ENCODE peak calls at places on chromosome 14, in seven cellular contexts. I, S, G, X, O, U and W are unnamed samples.

GRCh38 chr14:51849095-51849494 is 11.3 kb upstream of the GNG2 start:
- DNase-seq in O (no peak), X (peak; percentile 69), U (no peak), I (no peak), S (no peak), G (no peak), W (no peak)

GRCh38 chr14:64760146-64760755 is 56.0 kb downstream of the PLEKHG3 start:
- DNase-seq in G (peak; percentile 11), S (no peak), I (peak; percentile 50), O (peak; percentile 87), U (peak; percentile 60), X (peak; percentile 61), W (peak; percentile 41)

GRCh38 chr14:22748691-22749090 is 17.8 kb upstream of the OXA1L start:
- DNase-seq in S (no peak), X (no peak), U (no peak), G (no peak), O (no peak), I (no peak), W (no peak)

GRCh38 chr14:79037593-79037992 is 867.4 kb downstream of the NRXN3 start:
- DNase-seq in U (no peak), S (no peak), I (no peak), G (no peak), X (no peak), O (no peak), W (no peak)

GRCh38 chr14:75661499-75661814 is 411 bp downstream of the TTLL5 start:
- DNase-seq in U (no peak), G (no peak), X (no peak), S (no peak), I (no peak), O (no peak), W (no peak)

GRCh38 chr14:48275301-48275700 is 599.9 kb upstream of the MDGA2 start:
- DNase-seq in O (no peak), I (no peak), G (no peak), S (no peak), U (no peak), X (no peak), W (no peak)

GRCh38 chr14:34496679-34497513 is 34.9 kb upstream of the SPTSSA start:
- DNase-seq in I (peak; percentile 89), S (peak; percentile 7), G (peak; percentile 100), X (no peak), O (no peak), U (peak; percentile 53), W (peak; percentile 81)

GRCh38 chr14:94227029-94227428 is 52.9 kb downstream of the PPP4R4 start:
- DNase-seq in X (no peak), U (no peak), S (no peak), G (no peak), I (no peak), O (no peak), W (no peak)

GRCh38 chr14:38432186-38432585 is 176.3 kb upstream of the CLEC14A start:
- DNase-seq in U (no peak), I (no peak), G (no peak), X (no peak), S (no peak), O (no peak), W (no peak)

GRCh38 chr14:69458350-69458749 is 26.2 kb upstream of the PLEKHD1 start:
- DNase-seq in I (no peak), G (no peak), U (no peak), S (no peak), X (no peak), O (no peak), W (no peak)

GRCh38 chr14:91388551-91388975 is 29.1 kb downstream of the CCDC88C start:
- DNase-seq in S (no peak), O (no peak), U (no peak), G (peak; percentile 74), X (peak; percentile 67), I (no peak), W (no peak)

GRCh38 chr14:105065280-105066228 is at the start of gene GPR132:
- DNase-seq in O (peak; percentile 96), U (peak; percentile 67), G (no peak), S (peak; percentile 48), X (peak; percentile 97), I (no peak), W (peak; percentile 38)

GRCh38 chr14:60760648-60761364 is 26.2 kb downstream of the MNAT1 start:
- DNase-seq in S (no peak), I (no peak), U (no peak), X (no peak), O (no peak), G (no peak), W (no peak)

GRCh38 chr14:90627478-90627877 is 188.8 kb downstream of the TTC7B start:
- DNase-seq in O (no peak), I (no peak), X (no peak), G (no peak), U (no peak), S (no peak), W (no peak)

GRCh38 chr14:92863281-92863680 is 59.7 kb upstream of the CHGA start:
- DNase-seq in I (no peak), U (no peak), G (no peak), S (no peak), O (no peak), X (no peak), W (no peak)

GRCh38 chr14:77033622-77034521 is 5.4 kb upstream of the IRF2BPL start:
- DNase-seq in O (peak; percentile 96), I (peak; percentile 85), G (peak; percentile 97), S (no peak), X (peak; percentile 81), U (peak; percentile 83), W (peak; percentile 86)

GRCh38 chr14:59215353-59215752 is 26.9 kb downstream of the DAAM1 start:
- DNase-seq in U (peak; percentile 82), S (no peak), G (peak; percentile 91), X (no peak), I (peak; percentile 63), O (no peak), W (no peak)

GRCh38 chr14:83541147-83541546 is 1988.8 kb upstream of the FLRT2 start:
- DNase-seq in U (no peak), O (no peak), G (no peak), I (no peak), X (no peak), S (no peak), W (no peak)

GRCh38 chr14:76138758-76139723 is 12.7 kb upstream of the GPATCH2L start:
- DNase-seq in S (no peak), G (no peak), X (no peak), I (no peak), O (no peak), U (no peak), W (no peak)

GRCh38 chr14:86626530-86626929 is 1096.6 kb downstream of the FLRT2 start:
- DNase-seq in G (no peak), U (no peak), X (no peak), I (no peak), O (no peak), S (no peak), W (no peak)

GRCh38 chr14:43729149-43729548 is 777.9 kb downstream of the FSCB start:
- DNase-seq in S (no peak), U (no peak), O (no peak), X (no peak), G (no peak), I (no peak), W (no peak)

GRCh38 chr14:38420045-38420444 is 164.2 kb upstream of the CLEC14A start:
- DNase-seq in S (no peak), U (no peak), I (no peak), O (no peak), X (no peak), G (peak; percentile 39), W (no peak)

GRCh38 chr14:57578427-57579220 is 85.0 kb upstream of the CCDC198 start:
- DNase-seq in O (no peak), X (no peak), S (no peak), U (no peak), G (no peak), I (no peak), W (no peak)

GRCh38 chr14:105993814-105994213 is 467.4 kb downstream of the TMEM121 start:
- DNase-seq in I (no peak), U (no peak), O (no peak), S (no peak), X (no peak), G (no peak), W (no peak)

GRCh38 chr14:23465261-23465660 is 4.2 kb upstream of the NGDN start:
- DNase-seq in S (no peak), U (no peak), O (no peak), G (no peak), X (no peak), I (no peak), W (no peak)

GRCh38 chr14:53401646-53402045 is 248.5 kb upstream of the DDHD1 start:
- DNase-seq in X (no peak), U (no peak), O (no peak), S (no peak), G (no peak), I (no peak), W (no peak)

GRCh38 chr14:24132061-24132685 is 1.7 kb downstream of the FITM1 start:
- DNase-seq in U (no peak), G (no peak), I (no peak), S (no peak), X (no peak), O (peak; percentile 83), W (no peak)

GRCh38 chr14:100065161-100065871 is at the start of gene EVL:
- DNase-seq in S (no peak), X (peak; percentile 87), I (no peak), U (no peak), G (no peak), O (peak; percentile 94), W (no peak)
- H3K27ac ChIP-seq in S (peak within 1 kb of the TSS; percentile 66), X (peak within 1 kb of the TSS; percentile 84), I (no peak within 1 kb of the TSS), U (peak within 1 kb of the TSS; percentile 74), G (no peak within 1 kb of the TSS), O (peak within 1 kb of the TSS; percentile 89), W (no peak within 1 kb of the TSS)

GRCh38 chr14:103871596-103872480 is 24.5 kb upstream of the PPP1R13B start:
- DNase-seq in G (no peak), U (peak; percentile 82), S (no peak), X (peak; percentile 82), O (peak; percentile 91), I (no peak), W (no peak)
- H3K27ac ChIP-seq in G (no peak overlapping the region), U (peak overlapping the region; percentile 93), S (peak overlapping the region; percentile 75), X (no peak overlapping the region), O (peak overlapping the region; percentile 66), I (no peak overlapping the region), W (no peak overlapping the region)

GRCh38 chr14:102922490-102923200 is at the start of gene AMN:
- DNase-seq in O (peak; percentile 77), X (no peak), G (no peak), I (no peak), U (no peak), S (no peak), W (no peak)
- H3K27ac ChIP-seq in O (no peak within 1 kb of the TSS), X (no peak within 1 kb of the TSS), G (no peak within 1 kb of the TSS), I (no peak within 1 kb of the TSS), U (no peak within 1 kb of the TSS), S (no peak within 1 kb of the TSS), W (no peak within 1 kb of the TSS)

DNA sequence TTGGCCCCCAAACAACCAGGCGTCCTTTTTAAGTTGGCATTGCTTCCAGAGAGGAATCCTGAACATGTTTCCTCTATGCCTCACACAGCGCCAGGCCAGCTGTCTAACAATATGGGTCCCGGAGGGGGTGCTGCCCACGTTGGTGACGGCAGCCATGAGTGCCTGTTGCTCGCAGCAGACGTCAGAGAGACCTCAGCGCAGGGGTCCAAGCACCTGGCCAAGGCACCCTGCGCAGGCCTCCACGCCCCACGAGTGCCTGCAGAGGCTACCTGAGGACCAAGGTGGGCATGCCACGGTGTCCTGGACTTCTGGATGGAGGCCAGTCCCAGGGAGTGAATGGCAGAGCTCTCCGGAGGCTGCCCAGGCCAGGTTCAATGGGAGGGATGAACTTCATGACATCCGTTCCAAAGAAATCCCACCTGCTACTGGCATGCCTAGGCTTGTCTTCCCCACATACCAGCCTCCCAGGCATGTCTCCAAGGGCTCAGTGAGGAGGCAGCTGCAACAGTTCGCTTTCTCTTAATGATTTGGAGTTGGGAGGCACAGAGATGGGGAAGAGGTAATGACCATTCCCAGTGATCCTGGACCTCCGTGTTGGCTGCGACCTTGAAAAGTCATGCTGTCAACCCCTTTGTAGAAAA is 11.6 kb upstream of the FOXN3 start:
- DNase-seq in X (no peak), G (peak; percentile 31), S (no peak), O (peak; percentile 79), I (peak; percentile 55), U (no peak), W (no peak)
- H3K27ac ChIP-seq in X (no peak overlapping the region), G (peak overlapping the region; percentile 52), S (peak overlapping the region; percentile 84), O (peak overlapping the region; percentile 86), I (peak overlapping the region; percentile 64), U (peak overlapping the region; percentile 26), W (peak overlapping the region; percentile 83)